ENCODE peak calls at places on chromosomes 12 and 14, in six cellular contexts. One of them, this sample, is unnamed.
A peak's percentile ranks its signal among the peaks of the same experiment; 100 is the strongest.

GRCh38 chr12:11727133-11727664 is 77.7 kb downstream of the ETV6 start:
- DNase-seq in WERI-Rb-1: no peak
- DNase-seq in HT-29: no peak
- DNase-seq in NCI-H510A treated with DMSO at 0.1 percent for 48 hours: peak; percentile 31
- DNase-seq in hypothalamus: no peak
- DNase-seq in Right ventricle myocardium superior: no peak
- DNase-seq in this sample: no peak

GRCh38 chr14:100278702-100279101 is 27.5 kb downstream of the SLC25A29 start:
- DNase-seq in HT-29: no peak
- DNase-seq in WERI-Rb-1: no peak
- DNase-seq in hypothalamus: no peak
- DNase-seq in Right ventricle myocardium superior: no peak
- DNase-seq in NCI-H510A treated with DMSO at 0.1 percent for 48 hours: peak; percentile 77
- DNase-seq in this sample: no peak

GRCh38 chr14:59912443-59912842 is 7.5 kb upstream of the LRRC9 start:
- DNase-seq in Right ventricle myocardium superior: no peak
- DNase-seq in NCI-H510A treated with DMSO at 0.1 percent for 48 hours: no peak
- DNase-seq in WERI-Rb-1: no peak
- DNase-seq in hypothalamus: no peak
- DNase-seq in HT-29: no peak
- DNase-seq in this sample: no peak

GRCh38 chr14:52044791-52045522 is 23.9 kb downstream of the NID2 start:
- DNase-seq in HT-29: no peak
- DNase-seq in hypothalamus: no peak
- DNase-seq in WERI-Rb-1: no peak
- DNase-seq in Right ventricle myocardium superior: no peak
- DNase-seq in NCI-H510A treated with DMSO at 0.1 percent for 48 hours: no peak
- DNase-seq in this sample: no peak

GRCh38 chr12:116122639-116123038 is 154.9 kb downstream of the MED13L start:
- DNase-seq in WERI-Rb-1: no peak
- DNase-seq in hypothalamus: no peak
- DNase-seq in Right ventricle myocardium superior: no peak
- DNase-seq in NCI-H510A treated with DMSO at 0.1 percent for 48 hours: no peak
- DNase-seq in HT-29: no peak
- DNase-seq in this sample: no peak

GRCh38 chr12:85831327-85831990 is 4.8 kb downstream of the RASSF9 start:
- DNase-seq in hypothalamus: no peak
- DNase-seq in Right ventricle myocardium superior: no peak
- DNase-seq in WERI-Rb-1: no peak
- DNase-seq in HT-29: no peak
- DNase-seq in NCI-H510A treated with DMSO at 0.1 percent for 48 hours: no peak
- DNase-seq in this sample: no peak

GRCh38 chr12:4987076-4987775 is 56.5 kb upstream of the KCNA5 start:
- DNase-seq in NCI-H510A treated with DMSO at 0.1 percent for 48 hours: no peak
- DNase-seq in hypothalamus: no peak
- DNase-seq in WERI-Rb-1: no peak
- DNase-seq in Right ventricle myocardium superior: no peak
- DNase-seq in HT-29: no peak
- DNase-seq in this sample: no peak

GRCh38 chr12:3173008-3173553 is 95.9 kb downstream of the TSPAN9 start:
- DNase-seq in hypothalamus: no peak
- DNase-seq in Right ventricle myocardium superior: peak; percentile 25
- DNase-seq in WERI-Rb-1: no peak
- DNase-seq in HT-29: no peak
- DNase-seq in NCI-H510A treated with DMSO at 0.1 percent for 48 hours: no peak
- DNase-seq in this sample: peak; percentile 59

GRCh38 chr12:48247181-48247966 is 44.3 kb upstream of the OR10AD1 start:
- DNase-seq in WERI-Rb-1: no peak
- DNase-seq in hypothalamus: no peak
- DNase-seq in NCI-H510A treated with DMSO at 0.1 percent for 48 hours: no peak
- DNase-seq in HT-29: no peak
- DNase-seq in Right ventricle myocardium superior: no peak
- DNase-seq in this sample: no peak